ENCODE peak calls at places on chromosomes 5 and 9, in ten cellular contexts. One of them, this sample, is unnamed.

GRCh38 chr5:152606739-152607138 is 201.7 kb upstream of the NMUR2 start:
- DNase-seq in pancreas: no peak
- DNase-seq in endodermal cell: no peak
- DNase-seq in CD4-positive, CD25-positive, alpha-beta regulatory T cell: no peak
- DNase-seq in astrocyte: no peak
- DNase-seq in heart right ventricle: no peak
- DNase-seq in kidney: no peak
- DNase-seq in neuronal stem cell: no peak
- DNase-seq in SJCRH30: no peak
- DNase-seq in fibroblast of lung: no peak
- DNase-seq in this sample: no peak

GRCh38 chr9:120711354-120711753 is 2.9 kb downstream of the MEGF9 start:
- DNase-seq in heart right ventricle: no peak
- DNase-seq in fibroblast of lung: no peak
- DNase-seq in CD4-positive, CD25-positive, alpha-beta regulatory T cell: no peak
- DNase-seq in SJCRH30: no peak
- DNase-seq in astrocyte: no peak
- DNase-seq in neuronal stem cell: no peak
- DNase-seq in kidney: no peak
- DNase-seq in endodermal cell: no peak
- DNase-seq in pancreas: no peak
- DNase-seq in this sample: no peak

GRCh38 chr5:141637266-141637692 is 482 bp downstream of the RELL2 start:
- DNase-seq in endodermal cell: peak
- DNase-seq in heart right ventricle: no peak
- DNase-seq in CD4-positive, CD25-positive, alpha-beta regulatory T cell: peak
- DNase-seq in pancreas: peak
- DNase-seq in neuronal stem cell: peak
- DNase-seq in fibroblast of lung: no peak
- DNase-seq in astrocyte: no peak
- DNase-seq in SJCRH30: no peak
- DNase-seq in kidney: peak
- DNase-seq in this sample: peak

GRCh38 chr9:35748858-35749514 is at the start of the genes GBA2 and RGP1:
- DNase-seq in endodermal cell: peak
- DNase-seq in CD4-positive, CD25-positive, alpha-beta regulatory T cell: peak
- DNase-seq in pancreas: peak
- DNase-seq in fibroblast of lung: peak
- DNase-seq in neuronal stem cell: peak
- DNase-seq in heart right ventricle: peak
- DNase-seq in astrocyte: peak
- DNase-seq in SJCRH30: peak
- DNase-seq in kidney: peak
- DNase-seq in this sample: peak

GRCh38 chr5:61311056-61311455 is 21.0 kb upstream of the ZSWIM6 start:
- DNase-seq in CD4-positive, CD25-positive, alpha-beta regulatory T cell: no peak
- DNase-seq in kidney: no peak
- DNase-seq in neuronal stem cell: no peak
- DNase-seq in pancreas: no peak
- DNase-seq in fibroblast of lung: no peak
- DNase-seq in endodermal cell: peak
- DNase-seq in astrocyte: no peak
- DNase-seq in heart right ventricle: no peak
- DNase-seq in SJCRH30: no peak
- DNase-seq in this sample: no peak

GRCh38 chr5:94080390-94080789 is 339.0 kb upstream of the POU5F2 start:
- DNase-seq in fibroblast of lung: no peak
- DNase-seq in endodermal cell: no peak
- DNase-seq in astrocyte: no peak
- DNase-seq in neuronal stem cell: no peak
- DNase-seq in heart right ventricle: no peak
- DNase-seq in pancreas: no peak
- DNase-seq in SJCRH30: no peak
- DNase-seq in kidney: no peak
- DNase-seq in CD4-positive, CD25-positive, alpha-beta regulatory T cell: no peak
- DNase-seq in this sample: no peak

GRCh38 chr5:137842296-137842695 is 25.4 kb upstream of the MYOT start:
- DNase-seq in SJCRH30: no peak
- DNase-seq in heart right ventricle: no peak
- DNase-seq in pancreas: no peak
- DNase-seq in fibroblast of lung: no peak
- DNase-seq in neuronal stem cell: no peak
- DNase-seq in CD4-positive, CD25-positive, alpha-beta regulatory T cell: no peak
- DNase-seq in kidney: no peak
- DNase-seq in astrocyte: no peak
- DNase-seq in endodermal cell: no peak
- DNase-seq in this sample: no peak

GRCh38 chr9:114096041-114096511 is 3.0 kb downstream of the KIF12 start:
- DNase-seq in CD4-positive, CD25-positive, alpha-beta regulatory T cell: no peak
- DNase-seq in neuronal stem cell: no peak
- DNase-seq in fibroblast of lung: no peak
- DNase-seq in heart right ventricle: no peak
- DNase-seq in SJCRH30: no peak
- DNase-seq in astrocyte: no peak
- DNase-seq in kidney: no peak
- DNase-seq in endodermal cell: peak
- DNase-seq in pancreas: no peak
- DNase-seq in this sample: no peak

GRCh38 chr5:4561403-4561802 is 578.7 kb upstream of the ADAMTS16 start:
- DNase-seq in endodermal cell: no peak
- DNase-seq in fibroblast of lung: no peak
- DNase-seq in astrocyte: no peak
- DNase-seq in CD4-positive, CD25-positive, alpha-beta regulatory T cell: no peak
- DNase-seq in neuronal stem cell: no peak
- DNase-seq in SJCRH30: no peak
- DNase-seq in pancreas: no peak
- DNase-seq in kidney: no peak
- DNase-seq in heart right ventricle: no peak
- DNase-seq in this sample: no peak

GRCh38 chr5:78260771-78261170 is 33.7 kb downstream of the AP3B1 start:
- DNase-seq in kidney: no peak
- DNase-seq in fibroblast of lung: peak
- DNase-seq in SJCRH30: no peak
- DNase-seq in endodermal cell: no peak
- DNase-seq in astrocyte: no peak
- DNase-seq in heart right ventricle: no peak
- DNase-seq in CD4-positive, CD25-positive, alpha-beta regulatory T cell: no peak
- DNase-seq in pancreas: no peak
- DNase-seq in neuronal stem cell: no peak
- DNase-seq in this sample: no peak

DNA sequence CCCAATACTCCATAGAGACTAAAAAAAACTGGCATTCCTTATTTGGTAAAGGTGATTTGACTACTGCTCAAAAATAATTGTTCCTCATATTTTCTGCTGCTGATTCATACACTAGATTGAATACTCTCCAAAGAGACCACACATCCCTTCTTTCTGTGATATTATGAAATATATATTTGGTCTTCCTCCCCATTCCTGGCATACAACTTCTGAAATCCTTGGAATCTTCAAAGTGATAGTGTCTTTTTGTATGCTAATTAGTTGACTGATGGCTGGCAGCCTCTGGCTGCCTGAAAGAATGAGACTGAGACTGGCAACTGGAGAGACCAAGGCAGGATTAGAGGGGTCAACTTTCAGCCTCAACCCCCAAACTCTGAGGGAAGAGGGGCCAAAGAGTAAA is 348.0 kb upstream of the RFX3 start:
- DNase-seq in heart right ventricle: no peak
- DNase-seq in CD4-positive, CD25-positive, alpha-beta regulatory T cell: no peak
- DNase-seq in fibroblast of lung: peak
- DNase-seq in endodermal cell: no peak
- DNase-seq in astrocyte: peak
- DNase-seq in pancreas: no peak
- DNase-seq in SJCRH30: no peak
- DNase-seq in neuronal stem cell: no peak
- DNase-seq in kidney: no peak
- DNase-seq in this sample: no peak
- H3K27ac ChIP-seq in heart right ventricle: no peak
- H3K27ac ChIP-seq in CD4-positive, CD25-positive, alpha-beta regulatory T cell: no peak
- H3K27ac ChIP-seq in fibroblast of lung: no peak
- H3K27ac ChIP-seq in endodermal cell: no peak
- H3K27ac ChIP-seq in astrocyte: peak
- H3K27ac ChIP-seq in pancreas: no peak
- H3K27ac ChIP-seq in SJCRH30: no peak
- H3K27ac ChIP-seq in neuronal stem cell: no peak
- H3K27ac ChIP-seq in kidney: no peak
- H3K27ac ChIP-seq in this sample: no peak

GRCh38 chr5:179278119-179278518 is 67.1 kb downstream of the ADAMTS2 start:
- DNase-seq in astrocyte: no peak
- DNase-seq in heart right ventricle: no peak
- DNase-seq in kidney: peak
- DNase-seq in SJCRH30: no peak
- DNase-seq in fibroblast of lung: no peak
- DNase-seq in neuronal stem cell: no peak
- DNase-seq in endodermal cell: no peak
- DNase-seq in CD4-positive, CD25-positive, alpha-beta regulatory T cell: peak
- DNase-seq in pancreas: peak
- DNase-seq in this sample: no peak
- H3K27ac ChIP-seq in astrocyte: no peak
- H3K27ac ChIP-seq in heart right ventricle: no peak
- H3K27ac ChIP-seq in kidney: no peak
- H3K27ac ChIP-seq in SJCRH30: no peak
- H3K27ac ChIP-seq in fibroblast of lung: peak
- H3K27ac ChIP-seq in neuronal stem cell: no peak
- H3K27ac ChIP-seq in endodermal cell: peak
- H3K27ac ChIP-seq in CD4-positive, CD25-positive, alpha-beta regulatory T cell: no peak
- H3K27ac ChIP-seq in pancreas: no peak
- H3K27ac ChIP-seq in this sample: peak

DNA sequence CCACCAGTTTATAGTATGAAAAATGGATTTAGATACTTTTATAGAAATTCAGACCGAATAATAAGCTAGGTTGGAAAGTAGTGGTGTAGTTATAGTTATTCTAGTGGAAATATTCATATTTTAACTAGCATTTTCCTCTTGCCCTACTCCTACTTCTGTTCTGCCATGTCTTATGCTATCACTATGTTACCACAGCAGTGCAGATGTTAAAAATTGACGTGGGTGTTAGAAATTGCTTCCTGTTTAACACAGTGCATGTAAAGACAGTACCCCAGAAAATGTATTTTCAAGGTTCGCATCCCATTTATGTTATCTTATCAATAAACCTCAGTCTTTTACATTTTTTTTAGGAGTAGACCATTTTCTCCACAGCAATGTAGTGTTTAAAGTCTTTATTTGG is 774.2 kb upstream of the CDH10 start:
- DNase-seq in neuronal stem cell: no peak
- DNase-seq in SJCRH30: no peak
- DNase-seq in heart right ventricle: no peak
- DNase-seq in CD4-positive, CD25-positive, alpha-beta regulatory T cell: no peak
- DNase-seq in pancreas: no peak
- DNase-seq in kidney: no peak
- DNase-seq in fibroblast of lung: no peak
- DNase-seq in astrocyte: no peak
- DNase-seq in endodermal cell: no peak
- DNase-seq in this sample: no peak
- H3K27ac ChIP-seq in neuronal stem cell: no peak
- H3K27ac ChIP-seq in SJCRH30: no peak
- H3K27ac ChIP-seq in heart right ventricle: no peak
- H3K27ac ChIP-seq in CD4-positive, CD25-positive, alpha-beta regulatory T cell: no peak
- H3K27ac ChIP-seq in pancreas: no peak
- H3K27ac ChIP-seq in kidney: no peak
- H3K27ac ChIP-seq in fibroblast of lung: no peak
- H3K27ac ChIP-seq in astrocyte: no peak
- H3K27ac ChIP-seq in endodermal cell: no peak
- H3K27ac ChIP-seq in this sample: no peak

GRCh38 chr5:79745255-79745654 is 55.6 kb downstream of the CMYA5 start:
- DNase-seq in heart right ventricle: no peak
- DNase-seq in astrocyte: no peak
- DNase-seq in SJCRH30: no peak
- DNase-seq in neuronal stem cell: no peak
- DNase-seq in CD4-positive, CD25-positive, alpha-beta regulatory T cell: no peak
- DNase-seq in endodermal cell: no peak
- DNase-seq in pancreas: no peak
- DNase-seq in fibroblast of lung: no peak
- DNase-seq in kidney: no peak
- DNase-seq in this sample: no peak
- H3K27ac ChIP-seq in heart right ventricle: peak
- H3K27ac ChIP-seq in astrocyte: no peak
- H3K27ac ChIP-seq in SJCRH30: no peak
- H3K27ac ChIP-seq in neuronal stem cell: no peak
- H3K27ac ChIP-seq in CD4-positive, CD25-positive, alpha-beta regulatory T cell: no peak
- H3K27ac ChIP-seq in endodermal cell: no peak
- H3K27ac ChIP-seq in pancreas: no peak
- H3K27ac ChIP-seq in fibroblast of lung: no peak
- H3K27ac ChIP-seq in kidney: no peak
- H3K27ac ChIP-seq in this sample: no peak

GRCh38 chr9:129571298-129572051 is 49.4 kb downstream of the C9orf50 start:
- DNase-seq in CD4-positive, CD25-positive, alpha-beta regulatory T cell: no peak
- DNase-seq in endodermal cell: no peak
- DNase-seq in kidney: no peak
- DNase-seq in heart right ventricle: no peak
- DNase-seq in neuronal stem cell: no peak
- DNase-seq in fibroblast of lung: no peak
- DNase-seq in SJCRH30: no peak
- DNase-seq in astrocyte: no peak
- DNase-seq in pancreas: no peak
- DNase-seq in this sample: no peak
- H3K27ac ChIP-seq in CD4-positive, CD25-positive, alpha-beta regulatory T cell: no peak
- H3K27ac ChIP-seq in endodermal cell: no peak
- H3K27ac ChIP-seq in kidney: peak
- H3K27ac ChIP-seq in heart right ventricle: peak
- H3K27ac ChIP-seq in neuronal stem cell: no peak
- H3K27ac ChIP-seq in fibroblast of lung: peak
- H3K27ac ChIP-seq in SJCRH30: no peak
- H3K27ac ChIP-seq in astrocyte: peak
- H3K27ac ChIP-seq in pancreas: peak
- H3K27ac ChIP-seq in this sample: no peak

DNA sequence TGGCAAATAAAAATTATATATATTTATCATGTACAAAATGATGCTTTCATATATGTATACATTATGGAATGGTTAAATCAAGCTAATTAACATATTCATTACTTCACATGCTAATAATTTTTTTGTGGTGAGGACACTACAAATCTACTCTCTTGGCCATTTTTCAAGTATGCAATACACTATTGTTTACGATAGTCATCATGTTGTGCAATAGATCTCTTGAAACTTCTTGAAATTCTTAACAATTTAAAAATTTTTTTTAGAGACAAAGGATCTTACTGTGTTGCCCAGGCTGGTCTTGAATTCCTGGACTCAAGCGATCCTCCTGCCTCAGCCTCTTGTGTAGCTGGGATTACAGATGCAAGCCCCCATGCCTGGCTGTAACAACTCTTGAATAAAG is 45.2 kb upstream of the SHOC1 start:
- DNase-seq in endodermal cell: no peak
- DNase-seq in kidney: no peak
- DNase-seq in CD4-positive, CD25-positive, alpha-beta regulatory T cell: no peak
- DNase-seq in astrocyte: no peak
- DNase-seq in SJCRH30: no peak
- DNase-seq in heart right ventricle: no peak
- DNase-seq in neuronal stem cell: no peak
- DNase-seq in fibroblast of lung: peak
- DNase-seq in pancreas: no peak
- DNase-seq in this sample: no peak
- H3K27ac ChIP-seq in endodermal cell: no peak
- H3K27ac ChIP-seq in kidney: no peak
- H3K27ac ChIP-seq in CD4-positive, CD25-positive, alpha-beta regulatory T cell: no peak
- H3K27ac ChIP-seq in astrocyte: no peak
- H3K27ac ChIP-seq in SJCRH30: no peak
- H3K27ac ChIP-seq in heart right ventricle: no peak
- H3K27ac ChIP-seq in neuronal stem cell: no peak
- H3K27ac ChIP-seq in fibroblast of lung: no peak
- H3K27ac ChIP-seq in pancreas: peak
- H3K27ac ChIP-seq in this sample: peak

GRCh38 chr9:105275938-105276337 is 31.5 kb downstream of the SLC44A1 start:
- DNase-seq in astrocyte: no peak
- DNase-seq in neuronal stem cell: no peak
- DNase-seq in fibroblast of lung: no peak
- DNase-seq in heart right ventricle: no peak
- DNase-seq in SJCRH30: no peak
- DNase-seq in endodermal cell: no peak
- DNase-seq in pancreas: no peak
- DNase-seq in CD4-positive, CD25-positive, alpha-beta regulatory T cell: no peak
- DNase-seq in kidney: no peak
- DNase-seq in this sample: peak
- H3K27ac ChIP-seq in astrocyte: no peak
- H3K27ac ChIP-seq in neuronal stem cell: no peak
- H3K27ac ChIP-seq in fibroblast of lung: no peak
- H3K27ac ChIP-seq in heart right ventricle: no peak
- H3K27ac ChIP-seq in SJCRH30: no peak
- H3K27ac ChIP-seq in endodermal cell: no peak
- H3K27ac ChIP-seq in pancreas: no peak
- H3K27ac ChIP-seq in CD4-positive, CD25-positive, alpha-beta regulatory T cell: no peak
- H3K27ac ChIP-seq in kidney: no peak
- H3K27ac ChIP-seq in this sample: no peak